ENCODE peak calls at places on chromosomes 3 and 15, in five cellular contexts. C is NAMALWA, Y is mammary epithelial cell, V is non-pigmented ciliary epithelial cell, A is psoas muscle. K is an unnamed sample.

GRCh38 chr3:159922861-159923312 is 65.7 kb upstream of the IL12A start:
- DNase-seq in Y (no peak), C (peak), V (no peak), A (no peak), K (no peak)

GRCh38 chr3:13484861-13485590 is 4.9 kb downstream of the HDAC11 start:
- DNase-seq in V (no peak), A (peak), C (no peak), Y (peak), K (peak)

GRCh38 chr15:51133140-51133630 is 38.5 kb upstream of the TNFAIP8L3 start:
- DNase-seq in Y (peak), V (no peak), A (no peak), C (no peak), K (no peak)

GRCh38 chr15:70636540-70637165 is 126.7 kb downstream of the UACA start:
- DNase-seq in V (no peak), Y (peak), C (peak), A (no peak), K (no peak)

GRCh38 chr3:106534206-106534605 is 665.4 kb upstream of the CBLB start:
- DNase-seq in C (no peak), Y (peak), V (peak), A (no peak), K (peak)

GRCh38 chr3:19749448-19750017 is 184.5 kb downstream of the EFHB start:
- DNase-seq in V (no peak), Y (no peak), C (no peak), A (no peak), K (no peak)

GRCh38 chr3:130093741-130094391 is 12.2 kb downstream of the ALG1L2 start:
- DNase-seq in A (no peak), V (no peak), Y (no peak), C (peak), K (no peak)

GRCh38 chr15:65862682-65863081 is 6.6 kb upstream of the RAB11A start:
- DNase-seq in V (no peak), C (peak), Y (peak), A (no peak), K (no peak)

GRCh38 chr3:176521531-176522175 is 675.6 kb downstream of the TBL1XR1 start:
- DNase-seq in Y (no peak), C (no peak), V (peak), A (no peak), K (no peak)